ENCODE peak calls at places on chromosomes 7 and 10, in five cellular contexts. One of them, this sample, is unnamed.

GRCh38 chr7:121138262-121138933 is 149.9 kb downstream of the CPED1 start:
- DNase-seq in astrocyte: no peak
- DNase-seq in pancreas: peak
- DNase-seq in Calu3: no peak
- DNase-seq in WTC11: no peak
- DNase-seq in this sample: peak

GRCh38 chr7:33901847-33902246 is 3.5 kb upstream of the BMPER start:
- DNase-seq in WTC11: peak
- DNase-seq in Calu3: no peak
- DNase-seq in pancreas: no peak
- DNase-seq in astrocyte: no peak
- DNase-seq in this sample: no peak

GRCh38 chr7:31126976-31127375 is 74.9 kb downstream of the ADCYAP1R1 start:
- DNase-seq in WTC11: no peak
- DNase-seq in astrocyte: peak
- DNase-seq in pancreas: no peak
- DNase-seq in Calu3: no peak
- DNase-seq in this sample: no peak

GRCh38 chr10:7045891-7046599 is 364.8 kb downstream of the SFMBT2 start:
- DNase-seq in WTC11: no peak
- DNase-seq in astrocyte: no peak
- DNase-seq in pancreas: no peak
- DNase-seq in Calu3: no peak
- DNase-seq in this sample: peak

GRCh38 chr7:121452400-121452799 is 56.3 kb upstream of the FAM3C start:
- DNase-seq in WTC11: no peak
- DNase-seq in pancreas: no peak
- DNase-seq in Calu3: no peak
- DNase-seq in astrocyte: no peak
- DNase-seq in this sample: no peak

GRCh38 chr7:154777023-154777422 is 225.9 kb downstream of the PAXIP1 start:
- DNase-seq in Calu3: no peak
- DNase-seq in astrocyte: peak
- DNase-seq in WTC11: no peak
- DNase-seq in pancreas: no peak
- DNase-seq in this sample: no peak

GRCh38 chr10:4650109-4650508 is 175.9 kb upstream of the AKR1E2 start:
- DNase-seq in pancreas: no peak
- DNase-seq in WTC11: no peak
- DNase-seq in astrocyte: peak
- DNase-seq in Calu3: no peak
- DNase-seq in this sample: no peak

GRCh38 chr7:42910306-42910705 is 1.6 kb downstream of the C7orf25 start:
- DNase-seq in astrocyte: no peak
- DNase-seq in WTC11: no peak
- DNase-seq in Calu3: no peak
- DNase-seq in pancreas: no peak
- DNase-seq in this sample: no peak

GRCh38 chr10:114724295-114724694 is 66.2 kb upstream of the ABLIM1 start:
- DNase-seq in Calu3: no peak
- DNase-seq in WTC11: no peak
- DNase-seq in pancreas: no peak
- DNase-seq in astrocyte: no peak
- DNase-seq in this sample: no peak

GRCh38 chr7:94710256-94710655 is 54.3 kb upstream of the SGCE start:
- DNase-seq in pancreas: no peak
- DNase-seq in WTC11: no peak
- DNase-seq in astrocyte: peak
- DNase-seq in Calu3: no peak
- DNase-seq in this sample: no peak

GRCh38 chr7:66522518-66522917 is 106.2 kb upstream of the KCTD7 start:
- DNase-seq in Calu3: peak
- DNase-seq in pancreas: no peak
- DNase-seq in astrocyte: no peak
- DNase-seq in WTC11: no peak
- DNase-seq in this sample: peak

GRCh38 chr10:67087140-67087436 is 161.3 kb downstream of the LRRTM3 start:
- DNase-seq in astrocyte: no peak
- DNase-seq in WTC11: no peak
- DNase-seq in pancreas: no peak
- DNase-seq in Calu3: no peak
- DNase-seq in this sample: no peak

GRCh38 chr7:56287429-56288138 is 171.4 kb upstream of the NUPR2 start:
- DNase-seq in Calu3: no peak
- DNase-seq in astrocyte: no peak
- DNase-seq in pancreas: peak
- DNase-seq in WTC11: no peak
- DNase-seq in this sample: peak

GRCh38 chr7:22868509-22868908 is 45.9 kb upstream of the TOMM7 start:
- DNase-seq in astrocyte: no peak
- DNase-seq in Calu3: no peak
- DNase-seq in WTC11: no peak
- DNase-seq in pancreas: no peak
- DNase-seq in this sample: no peak

GRCh38 chr7:73974948-73975926 is 52.7 kb upstream of the ELN start:
- DNase-seq in WTC11: no peak
- DNase-seq in astrocyte: no peak
- DNase-seq in Calu3: no peak
- DNase-seq in pancreas: no peak
- DNase-seq in this sample: no peak

GRCh38 chr7:157609932-157610640 is 273.3 kb downstream of the DNAJB6 start:
- DNase-seq in pancreas: no peak
- DNase-seq in Calu3: no peak
- DNase-seq in WTC11: peak
- DNase-seq in astrocyte: no peak
- DNase-seq in this sample: no peak

GRCh38 chr10:35216303-35216905 is 89.8 kb downstream of the CREM start:
- DNase-seq in astrocyte: peak
- DNase-seq in pancreas: no peak
- DNase-seq in Calu3: no peak
- DNase-seq in WTC11: no peak
- DNase-seq in this sample: peak

GRCh38 chr10:92691591-92692084 is 1.9 kb downstream of the HHEX start:
- DNase-seq in pancreas: peak
- DNase-seq in astrocyte: no peak
- DNase-seq in Calu3: no peak
- DNase-seq in WTC11: peak
- DNase-seq in this sample: peak

GRCh38 chr10:10785627-10786333 is 231.9 kb upstream of the CELF2 start:
- DNase-seq in astrocyte: peak
- DNase-seq in Calu3: no peak
- DNase-seq in pancreas: no peak
- DNase-seq in WTC11: no peak
- DNase-seq in this sample: no peak

DNA sequence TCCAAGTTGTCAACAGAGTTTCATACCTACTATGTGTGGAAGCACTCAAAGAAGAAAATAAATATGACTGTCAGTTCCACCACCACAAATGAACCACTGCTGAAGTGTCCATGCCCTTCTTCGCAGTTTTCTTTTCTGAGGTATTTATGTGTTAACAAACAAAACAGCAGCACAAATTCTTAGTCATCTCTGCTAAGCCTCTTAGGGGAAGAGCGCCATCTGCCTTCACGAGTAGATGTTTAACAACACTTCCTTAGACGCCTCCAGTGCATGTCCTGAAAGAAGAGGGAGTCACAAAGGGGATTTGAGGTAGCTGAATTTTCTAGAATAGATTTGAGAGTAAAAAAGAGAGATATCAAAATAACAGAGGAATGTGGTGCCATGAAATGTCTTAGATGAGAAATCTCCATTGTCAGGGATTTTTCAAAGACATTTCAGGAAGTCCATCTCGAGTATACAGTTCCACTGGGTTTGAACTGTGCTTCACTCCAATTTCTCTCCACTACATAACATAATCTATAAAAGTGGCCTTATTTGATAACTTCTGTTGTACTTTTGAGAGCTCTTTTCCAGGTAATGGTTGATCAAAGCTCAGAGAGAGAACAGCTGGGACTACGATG is 775.3 kb upstream of the POM121L12 start:
- DNase-seq in astrocyte: no peak
- DNase-seq in Calu3: no peak
- DNase-seq in pancreas: no peak
- DNase-seq in WTC11: peak
- DNase-seq in this sample: no peak
- TF ChIP-seq CTCF in astrocyte: no peak
- TF ChIP-seq CTCF in Calu3: no peak
- TF ChIP-seq CTCF in pancreas: no peak
- TF ChIP-seq CTCF in WTC11: peak
- TF ChIP-seq CTCF in this sample: no peak

DNA sequence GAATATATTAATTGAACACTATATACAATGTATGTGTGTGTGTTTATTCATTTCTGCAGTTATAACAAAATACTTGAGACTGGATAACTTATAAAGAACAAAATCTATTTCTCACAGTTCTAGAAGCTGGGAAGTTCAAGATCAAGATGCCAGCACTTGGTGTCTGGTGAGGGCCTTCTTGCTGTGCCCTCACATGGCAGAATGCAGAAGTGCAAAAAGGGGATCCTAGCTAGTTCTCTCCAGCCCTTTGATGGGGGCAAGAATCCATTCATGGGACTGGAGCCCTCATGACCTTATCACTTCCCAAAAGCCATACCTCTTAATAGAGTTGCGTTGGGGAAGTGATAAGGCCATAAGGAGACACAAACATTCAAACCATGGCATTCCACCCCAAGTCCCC is 8.4 kb downstream of the GRB10 start:
- DNase-seq in astrocyte: no peak
- DNase-seq in pancreas: no peak
- DNase-seq in WTC11: no peak
- DNase-seq in Calu3: no peak
- DNase-seq in this sample: no peak
- TF ChIP-seq CTCF in astrocyte: no peak
- TF ChIP-seq CTCF in pancreas: no peak
- TF ChIP-seq CTCF in WTC11: no peak
- TF ChIP-seq CTCF in Calu3: no peak
- TF ChIP-seq CTCF in this sample: no peak

DNA sequence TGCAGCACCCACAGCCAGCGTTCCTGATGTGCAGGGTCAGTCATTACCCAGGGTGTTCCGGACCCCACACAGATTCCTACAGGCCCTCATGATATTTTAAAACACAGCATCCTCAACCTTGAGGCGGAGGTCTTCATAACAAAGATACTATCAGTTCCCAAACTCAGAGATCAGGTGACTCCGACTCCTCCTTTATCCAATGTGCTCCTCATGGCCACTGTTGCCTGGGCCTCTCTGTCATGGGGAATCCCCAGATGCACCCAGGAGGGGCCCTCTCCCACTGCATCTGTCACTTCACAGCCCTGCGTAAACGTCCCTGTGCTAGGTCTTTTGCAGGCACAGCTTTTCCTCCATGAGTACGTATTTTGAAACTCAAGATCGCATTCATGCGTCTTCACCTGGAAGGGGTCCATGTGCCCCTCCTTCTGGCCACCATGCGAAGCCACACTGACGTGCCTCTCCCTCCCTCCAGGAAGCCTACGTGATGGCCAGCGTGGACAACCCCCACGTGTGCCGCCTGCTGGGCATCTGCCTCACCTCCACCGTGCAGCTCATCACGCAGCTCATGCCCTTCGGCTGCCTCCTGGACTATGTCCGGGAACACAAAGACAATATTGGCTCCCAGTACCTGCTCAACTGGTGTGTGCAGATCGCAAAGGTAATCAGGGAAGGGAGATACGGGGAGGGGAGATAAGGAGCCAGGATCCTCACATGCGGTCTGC is 162.2 kb downstream of the EGFR start:
- DNase-seq in Calu3: no peak
- DNase-seq in astrocyte: no peak
- DNase-seq in pancreas: no peak
- DNase-seq in WTC11: no peak
- DNase-seq in this sample: no peak
- TF ChIP-seq CTCF in Calu3: no peak
- TF ChIP-seq CTCF in astrocyte: no peak
- TF ChIP-seq CTCF in pancreas: no peak
- TF ChIP-seq CTCF in WTC11: no peak
- TF ChIP-seq CTCF in this sample: no peak

DNA sequence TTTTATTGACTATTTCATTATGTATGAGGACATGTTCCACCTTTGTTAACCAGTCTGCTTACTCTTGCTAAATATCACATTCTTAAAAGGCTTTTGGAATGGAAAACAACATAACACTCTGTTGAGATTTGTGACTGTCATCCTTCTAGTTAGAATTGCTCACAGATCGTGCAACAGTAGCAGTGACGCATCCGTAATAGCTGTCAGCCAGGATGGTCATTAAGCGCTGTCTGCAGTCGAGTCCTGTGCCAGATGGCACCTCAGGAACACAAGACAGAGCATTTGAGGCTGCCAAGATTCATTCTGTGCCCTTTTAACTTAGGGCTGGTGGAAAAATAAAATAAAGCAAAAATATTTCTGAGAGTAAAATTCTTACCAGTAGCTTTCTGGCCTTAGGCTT is 348.6 kb downstream of the ANKRD7 start:
- DNase-seq in WTC11: no peak
- DNase-seq in pancreas: no peak
- DNase-seq in Calu3: no peak
- DNase-seq in astrocyte: peak
- DNase-seq in this sample: no peak
- TF ChIP-seq CTCF in WTC11: no peak
- TF ChIP-seq CTCF in pancreas: no peak
- TF ChIP-seq CTCF in Calu3: no peak
- TF ChIP-seq CTCF in astrocyte: no peak
- TF ChIP-seq CTCF in this sample: no peak

GRCh38 chr10:31620236-31621151 is 301.5 kb downstream of the ZEB1 start:
- DNase-seq in astrocyte: peak
- DNase-seq in Calu3: no peak
- DNase-seq in pancreas: peak
- DNase-seq in WTC11: peak
- DNase-seq in this sample: no peak
- TF ChIP-seq CTCF in astrocyte: no peak
- TF ChIP-seq CTCF in Calu3: no peak
- TF ChIP-seq CTCF in pancreas: peak
- TF ChIP-seq CTCF in WTC11: peak
- TF ChIP-seq CTCF in this sample: no peak